ENCODE peak calls at places on chromosomes 5 and 9, in four cellular contexts. X is prostate gland, B is tibial nerve, T is stomach. O is an unnamed sample. For H3K36me3, the result is how much of the 10 kb centered on the place peaks cover.

GRCh38 chr5:146176805-146177204 is 5.6 kb downstream of the LARS1 start:
- DNase-seq in X (no peak), B (no peak), T (no peak), O (no peak)

GRCh38 chr5:159905496-159905895 is 10.8 kb upstream of the ADRA1B start:
- DNase-seq in B (no peak), X (no peak), T (no peak), O (no peak)

GRCh38 chr5:154002511-154003020 is 36.1 kb downstream of the FAM114A2 start:
- DNase-seq in T (no peak), X (no peak), B (no peak), O (no peak)

GRCh38 chr5:167171056-167171455 is 1120.4 kb upstream of the WWC1 start:
- DNase-seq in X (no peak), T (no peak), B (no peak), O (no peak)

GRCh38 chr9:78676623-78677022 is 379.7 kb downstream of the PSAT1 start:
- DNase-seq in X (no peak), T (no peak), B (no peak), O (no peak)

GRCh38 chr5:133108481-133108921 is 56.7 kb downstream of the HSPA4 start:
- DNase-seq in T (no peak), X (no peak), B (no peak), O (no peak)

GRCh38 chr5:113294341-113295110 is 140.3 kb downstream of the TSSK1B start:
- DNase-seq in X (peak), T (peak), B (peak), O (peak)

GRCh38 chr5:76765249-76765648 is 49.3 kb downstream of the F2R start:
- DNase-seq in X (no peak), B (no peak), T (no peak), O (no peak)

GRCh38 chr9:8115570-8115969 is 316.0 kb upstream of the DMAC1 start:
- DNase-seq in B (no peak), T (no peak), X (no peak), O (no peak)

GRCh38 chr9:80690340-80690939 is 998.9 kb downstream of the TLE1 start:
- DNase-seq in X (no peak), T (no peak), B (no peak), O (no peak)

GRCh38 chr9:112887377-112887776 is 3.3 kb downstream of the SLC46A2 start:
- DNase-seq in T (no peak), X (no peak), B (no peak), O (no peak)

GRCh38 chr9:109440797-109441287 is 57.3 kb downstream of the PTPN3 start:
- DNase-seq in T (peak), X (peak), B (no peak), O (no peak)

GRCh38 chr5:180470966-180471582 is 23.1 kb upstream of the CNOT6 start:
- DNase-seq in B (no peak), T (peak), X (peak), O (peak)

GRCh38 chr9:38083858-38084555 is 15.0 kb upstream of the SHB start:
- DNase-seq in X (no peak), T (no peak), B (no peak), O (no peak)
- H3K27ac ChIP-seq in X (no peak), T (no peak), B (no peak), O (no peak)

GRCh38 chr9:130306826-130307666 is 41.5 kb downstream of the HMCN2 start:
- DNase-seq in T (no peak), X (no peak), B (no peak), O (no peak)

GRCh38 chr9:130307667-130307943 is 42.0 kb downstream of the HMCN2 start:
- DNase-seq in T (no peak), B (no peak), X (no peak), O (no peak)

GRCh38 chr9:130310456-130310855 is 44.9 kb downstream of the HMCN2 start:
- DNase-seq in T (no peak), X (no peak), B (no peak), O (no peak)

GRCh38 chr9:130309689-130310455 is 44.3 kb downstream of the HMCN2 start:
- DNase-seq in T (no peak), B (no peak), X (no peak), O (no peak)

DNA sequence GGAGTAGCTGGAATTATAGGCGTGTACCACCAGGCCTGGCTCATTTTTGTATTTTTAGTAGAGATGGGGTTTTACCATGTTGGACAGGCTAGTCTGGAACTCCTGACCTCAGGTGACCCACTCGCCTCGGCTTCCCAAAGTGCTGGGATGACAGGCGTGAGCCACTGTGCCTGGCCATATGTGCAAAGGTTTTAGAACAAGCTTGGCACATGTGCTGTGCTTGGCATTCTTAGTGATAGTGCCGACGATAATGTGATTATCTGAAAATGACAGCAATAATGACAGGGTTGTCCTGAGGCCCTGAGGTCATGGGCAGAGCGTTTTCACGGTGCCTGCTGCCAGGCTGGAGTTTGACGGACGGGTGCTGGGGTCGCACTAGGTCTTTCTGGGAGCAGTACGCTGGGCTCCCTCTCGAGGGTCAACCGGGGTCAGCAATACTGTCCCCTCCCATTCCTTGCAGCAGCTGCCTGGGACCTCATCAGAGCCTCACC is 42.6 kb downstream of the HMCN2 start:
- DNase-seq in T (no peak), X (no peak), B (no peak), O (no peak)
- TF ChIP-seq POLR2A in T (no peak), X (no peak), B (no peak), O (no peak)

GRCh38 chr5:157481255-157481654 is 21.2 kb downstream of the NIPAL4 start:
- DNase-seq in B (no peak), X (no peak), T (no peak), O (no peak)
- H3K36me3 ChIP-seq in B (under half), X (under half), T (under half), O (under half)

GRCh38 chr9:121362813-121363585 is 7.1 kb downstream of the STOM start:
- DNase-seq in B (no peak), X (no peak), T (no peak), O (no peak)
- H3K27ac ChIP-seq in B (peak), X (peak), T (no peak), O (peak)

GRCh38 chr5:58457040-58457439 is 2.8 kb downstream of the PLK2 start:
- DNase-seq in X (no peak), T (no peak), B (no peak), O (no peak)
- TF ChIP-seq POLR2A in X (no peak), T (no peak), B (no peak), O (no peak)